ENCODE peak calls at places on chromosomes 6 and 20, in ten cellular contexts. Y is fibroblast of pulmonary artery; E is activated naive CD8-positive, alpha-beta T cell treated with anti-CD3 and anti-CD28 coated beads, Interleukin-2, amount 50 U/mL, for 24 hours; X is D341Med; P is SJSA1; G is foreskin fibroblast; D is NCI-H748 treated with DMSO at 0.1 percent for 48 hours; V is retina; N is stimulated activated CD8-positive, alpha-beta memory T cell treated with anti-CD3 and anti-CD28 coated beads, Interleukin-2, amount 100 ng/mL, for 1 hour; F is NCI-H1092 treated with DMSO at 0.1 percent for 48 hours. H is an unnamed sample.
A peak's percentile ranks its signal among the peaks of the same experiment; 100 is the strongest.

GRCh38 chr6:66948106-66948505 is 1241.1 kb upstream of the EYS start:
- DNase-seq in Y (peak; percentile 62), E (no peak), X (no peak), P (no peak), G (peak; percentile 58), D (no peak), V (no peak), N (no peak), F (no peak), H (peak; percentile 3)

GRCh38 chr6:167481527-167481926 is 156.6 kb downstream of the TTLL2 start:
- DNase-seq in Y (no peak), E (no peak), X (no peak), P (no peak), G (no peak), D (no peak), V (no peak), N (no peak), F (no peak), H (no peak)

GRCh38 chr6:25961619-25962367 is 809 bp upstream of the TRIM38 start:
- DNase-seq in Y (no peak), E (no peak), X (no peak), P (no peak), G (peak; percentile 21), D (no peak), V (no peak), N (no peak), F (no peak), H (no peak)

GRCh38 chr20:51540585-51540984 is 1.9 kb downstream of the NFATC2 start:
- DNase-seq in Y (no peak), E (no peak), X (no peak), P (no peak), G (no peak), D (no peak), V (no peak), N (no peak), F (no peak), H (no peak)

GRCh38 chr20:47956261-47956995 is 171.1 kb upstream of the SULF2 start:
- DNase-seq in Y (peak; percentile 62), E (no peak), X (no peak), P (peak; percentile 73), G (no peak), D (no peak), V (peak; percentile 52), N (no peak), F (no peak), H (peak; percentile 64)

GRCh38 chr6:82818727-82819126 is 246.9 kb downstream of the UBE3D start:
- DNase-seq in Y (peak; percentile 49), E (no peak), X (no peak), P (no peak), G (peak; percentile 47), D (no peak), V (no peak), N (no peak), F (no peak), H (peak; percentile 77)

GRCh38 chr6:138109042-138109997 is 2.1 kb upstream of the PERP start:
- DNase-seq in Y (peak; percentile 84), E (peak; percentile 83), X (peak; percentile 52), P (peak; percentile 53), G (peak; percentile 86), D (peak; percentile 88), V (peak; percentile 74), N (peak; percentile 64), F (peak; percentile 39), H (peak; percentile 23)

GRCh38 chr6:32883789-32884188 is 29.8 kb downstream of the PSMB9 start:
- DNase-seq in Y (peak; percentile 85), E (no peak), X (no peak), P (no peak), G (peak; percentile 81), D (no peak), V (no peak), N (no peak), F (no peak), H (peak; percentile 6)

GRCh38 chr6:139762587-139763031 is 388.2 kb upstream of the CITED2 start:
- DNase-seq in Y (no peak), E (no peak), X (no peak), P (no peak), G (peak; percentile 43), D (no peak), V (no peak), N (no peak), F (no peak), H (no peak)

GRCh38 chr6:119207327-119207726 is 128.9 kb upstream of the FAM184A start:
- DNase-seq in Y (no peak), E (no peak), X (no peak), P (no peak), G (no peak), D (no peak), V (no peak), N (no peak), F (no peak), H (no peak)

GRCh38 chr6:138001750-138002349 is 105.4 kb downstream of the PERP start:
- DNase-seq in Y (peak; percentile 67), E (peak; percentile 70), X (peak; percentile 53), P (no peak), G (peak; percentile 79), D (peak; percentile 72), V (peak; percentile 69), N (peak; percentile 48), F (peak; percentile 27), H (no peak)

GRCh38 chr20:43492101-43492500 is 15.4 kb upstream of the L3MBTL1 start:
- DNase-seq in Y (no peak), E (no peak), X (no peak), P (no peak), G (peak; percentile 39), D (no peak), V (no peak), N (no peak), F (no peak), H (peak; percentile 6)

GRCh38 chr6:49799090-49799489 is 12.0 kb upstream of the PGK2 start:
- DNase-seq in Y (no peak), E (no peak), X (no peak), P (no peak), G (no peak), D (no peak), V (no peak), N (no peak), F (no peak), H (no peak)

GRCh38 chr20:39133205-39133604 is 171.1 kb downstream of the DHX35 start:
- DNase-seq in Y (no peak), E (no peak), X (no peak), P (no peak), G (no peak), D (no peak), V (no peak), N (no peak), F (peak; percentile 9), H (no peak)

GRCh38 chr6:71394001-71394432 is 105.4 kb downstream of the OGFRL1 start:
- DNase-seq in Y (peak; percentile 71), E (no peak), X (no peak), P (no peak), G (peak; percentile 77), D (peak; percentile 91), V (no peak), N (no peak), F (no peak), H (peak; percentile 67)

GRCh38 chr20:52416959-52417358 is 225.4 kb upstream of the ZFP64 start:
- DNase-seq in Y (no peak), E (no peak), X (no peak), P (no peak), G (no peak), D (no peak), V (no peak), N (no peak), F (no peak), H (no peak)

GRCh38 chr20:32779500-32780215 is 17.5 kb downstream of the DNMT3B start:
- DNase-seq in Y (no peak), E (no peak), X (no peak), P (no peak), G (no peak), D (no peak), V (peak; percentile 96), N (no peak), F (no peak), H (no peak)

GRCh38 chr6:107110200-107110599 is 5.1 kb downstream of the BEND3 start:
- DNase-seq in Y (no peak), E (no peak), X (no peak), P (no peak), G (no peak), D (no peak), V (no peak), N (no peak), F (no peak), H (no peak)

GRCh38 chr20:32482251-32483220 is 102.6 kb downstream of the NOL4L start:
- DNase-seq in Y (no peak), E (peak; percentile 30), X (peak; percentile 69), P (no peak), G (peak; percentile 55), D (no peak), V (peak; percentile 69), N (no peak), F (no peak), H (no peak)

H was measured in astrocyte.